ENCODE peak calls at places on chromosomes 1 and 21, in six cellular contexts. K is fibroblast of lung; L is anterior cingulate cortex; G is CD8-positive, alpha-beta T cell; E is GM10248; O is activated T-cell treated with anti-CD3 and anti-CD28 coated beads, Interleukin-2, amount 50 U/mL, for 72 hours. B is an unnamed sample.

GRCh38 chr1:73803380-73803779 is 394.6 kb downstream of the LRRIQ3 start:
- DNase-seq in K (no peak), L (no peak), G (no peak), E (no peak), O (no peak), B (no peak)

GRCh38 chr1:216119600-216119999 is 303.6 kb downstream of the USH2A start:
- DNase-seq in K (peak; percentile 54), L (no peak), G (no peak), E (peak; percentile 10), O (no peak), B (peak; percentile 34)

GRCh38 chr1:105337427-105337826 is 1587.7 kb downstream of the AMY1C start:
- DNase-seq in K (no peak), L (no peak), G (no peak), E (no peak), O (no peak), B (no peak)

GRCh38 chr1:214506972-214507431 is 44.4 kb downstream of the PTPN14 start:
- DNase-seq in K (no peak), L (no peak), G (no peak), E (no peak), O (no peak), B (peak; percentile 94)

GRCh38 chr1:43987159-43988022 is 4.0 kb upstream of the CCDC24 start:
- DNase-seq in K (no peak), L (no peak), G (no peak), E (no peak), O (no peak), B (no peak)

GRCh38 chr1:30904191-30904961 is 4.2 kb downstream of the SDC3 start:
- DNase-seq in K (no peak), L (no peak), G (no peak), E (no peak), O (no peak), B (no peak)

GRCh38 chr1:8217011-8217711 is 100.8 kb upstream of the SLC45A1 start:
- DNase-seq in K (no peak), L (no peak), G (no peak), E (peak; percentile 41), O (peak; percentile 12), B (no peak)

GRCh38 chr1:3017440-3018050 is 3.7 kb upstream of the ACTRT2 start:
- DNase-seq in K (no peak), L (no peak), G (no peak), E (no peak), O (no peak), B (no peak)

GRCh38 chr1:1959840-1960479 is 40.9 kb upstream of the TMEM52 start:
- DNase-seq in K (peak; percentile 67), L (peak; percentile 51), G (peak; percentile 45), E (peak; percentile 84), O (peak; percentile 84), B (peak; percentile 57)

GRCh38 chr1:189312499-189312898 is 1165.2 kb downstream of the BRINP3 start:
- DNase-seq in K (no peak), L (no peak), G (no peak), E (no peak), O (no peak), B (no peak)

GRCh38 chr1:53311909-53312305 is 16.0 kb downstream of the LRP8 start:
- DNase-seq in K (peak; percentile 42), L (no peak), G (no peak), E (no peak), O (no peak), B (no peak)

GRCh38 chr1:26744075-26744958 is 43.4 kb upstream of the PIGV start:
- DNase-seq in K (peak; percentile 82), L (peak; percentile 60), G (peak; percentile 74), E (peak; percentile 84), O (peak; percentile 87), B (peak; percentile 78)

GRCh38 chr1:21863981-21864380 is 51.9 kb downstream of the LDLRAD2 start:
- DNase-seq in K (no peak), L (no peak), G (no peak), E (no peak), O (no peak), B (no peak)

GRCh38 chr1:1058921-1059493 is 15.1 kb downstream of the RNF223 start:
- DNase-seq in K (no peak), L (no peak), G (no peak), E (no peak), O (peak; percentile 74), B (peak; percentile 9)

GRCh38 chr1:163203561-163203960 is 845 bp upstream of the RGS5 start:
- DNase-seq in K (no peak), L (no peak), G (no peak), E (no peak), O (no peak), B (no peak)

GRCh38 chr1:155178441-155179106 is 4.9 kb downstream of the TRIM46 start:
- DNase-seq in K (no peak), L (no peak), G (no peak), E (no peak), O (no peak), B (no peak)

GRCh38 chr1:164240081-164240480 is 318.9 kb upstream of the PBX1 start:
- DNase-seq in K (peak; percentile 9), L (no peak), G (no peak), E (no peak), O (no peak), B (no peak)

GRCh38 chr1:30415171-30415940 is 308.0 kb downstream of the MATN1 start:
- DNase-seq in K (no peak), L (no peak), G (no peak), E (peak; percentile 10), O (no peak), B (no peak)

GRCh38 chr1:12542596-12543592 is 75.1 kb downstream of the DHRS3 start:
- DNase-seq in K (no peak), L (no peak), G (no peak), E (no peak), O (no peak), B (no peak)

GRCh38 chr21:45041351-45041805 is 33.0 kb upstream of the ADARB1 start:
- DNase-seq in K (peak; percentile 88), L (no peak), G (no peak), E (no peak), O (no peak), B (no peak)

GRCh38 chr1:29122987-29123870 is 474 bp downstream of the TMEM200B start:
- DNase-seq in K (peak; percentile 58), L (no peak), G (no peak), E (no peak), O (peak; percentile 19), B (no peak)

GRCh38 chr1:29708818-29709710 is 472.7 kb downstream of the PTPRU start:
- DNase-seq in K (peak; percentile 60), L (no peak), G (no peak), E (no peak), O (no peak), B (peak; percentile 79)

GRCh38 chr21:31142600-31142999 is 104.3 kb upstream of the KRTAP19-8 start:
- DNase-seq in K (no peak), L (no peak), G (no peak), E (no peak), O (peak; percentile 25), B (no peak)

GRCh38 chr1:180210008-180210555 is 20.0 kb upstream of the LHX4 start:
- DNase-seq in K (no peak), L (no peak), G (no peak), E (no peak), O (no peak), B (no peak)

GRCh38 chr1:42370876-42371549 is 9.6 kb upstream of the RIMKLA start:
- DNase-seq in K (no peak), L (no peak), G (no peak), E (no peak), O (no peak), B (no peak)

GRCh38 chr1:194568610-194569009 is 1382.2 kb upstream of the B3GALT2 start:
- DNase-seq in K (peak; percentile 27), L (no peak), G (no peak), E (no peak), O (no peak), B (no peak)

GRCh38 chr1:42736152-42736551 is 3.9 kb downstream of the CLDN19 start:
- DNase-seq in K (peak; percentile 20), L (no peak), G (no peak), E (no peak), O (no peak), B (no peak)

GRCh38 chr1:236997361-236997760 is 6.9 kb downstream of the MT1HL1 start:
- DNase-seq in K (no peak), L (no peak), G (no peak), E (no peak), O (no peak), B (no peak)

GRCh38 chr21:33684923-33685560 is 42.7 kb downstream of the ITSN1 start:
- DNase-seq in K (no peak), L (no peak), G (no peak), E (no peak), O (no peak), B (no peak)

GRCh38 chr1:53123462-53124129 is 18.8 kb downstream of the SLC1A7 start:
- DNase-seq in K (peak; percentile 87), L (no peak), G (no peak), E (no peak), O (no peak), B (no peak)